ENCODE peak calls at places on chromosomes 4 and X, in nine cellular contexts. R, Q, X, J, G, V, L, F and O are unnamed samples.

GRCh38 chr4:153467154-153467896 is 1.2 kb downstream of the TMEM131L start:
- DNase-seq in F (peak), Q (no peak), V (no peak), G (no peak), X (peak), R (peak), J (no peak), L (no peak), O (no peak)

GRCh38 chrX:123884809-123885408 is 25.1 kb downstream of the XIAP start:
- DNase-seq in Q (peak), X (peak), V (no peak), L (peak), J (no peak), G (no peak), R (no peak), F (peak), O (no peak)

GRCh38 chr4:159047478-159048165 is 55.3 kb upstream of the RAPGEF2 start:
- DNase-seq in G (no peak), R (no peak), V (no peak), J (no peak), F (no peak), L (no peak), Q (peak), X (peak), O (no peak)

GRCh38 chr4:112118742-112119357 is 26.4 kb upstream of the FAM241A start:
- DNase-seq in X (no peak), R (no peak), L (no peak), J (no peak), V (no peak), Q (no peak), G (no peak), F (no peak), O (no peak)

GRCh38 chr4:33948921-33949320 is 2295.4 kb downstream of the ARAP2 start:
- DNase-seq in G (no peak), L (no peak), V (no peak), J (no peak), X (no peak), R (no peak), F (no peak), Q (no peak), O (no peak)

GRCh38 chr4:168153596-168154440 is 61.5 kb downstream of the ANXA10 start:
- DNase-seq in Q (peak), G (peak), L (peak), X (peak), J (peak), F (peak), V (peak), R (peak), O (peak)

GRCh38 chr4:61520688-61521160 is 320.6 kb downstream of the ADGRL3 start:
- DNase-seq in Q (peak), J (no peak), G (no peak), R (no peak), F (no peak), L (no peak), X (no peak), V (no peak), O (no peak)

GRCh38 chrX:2395261-2395850 is 105.4 kb downstream of the DHRSX start:
- DNase-seq in F (no peak), R (no peak), G (no peak), J (no peak), X (no peak), Q (no peak), V (no peak), L (no peak), O (no peak)

GRCh38 chr4:1360423-1361283 is 13.6 kb downstream of the UVSSA start:
- DNase-seq in V (no peak), F (no peak), R (no peak), G (no peak), L (no peak), X (peak), J (peak), Q (peak), O (no peak)

GRCh38 chrX:121308276-121308805 is 260.9 kb downstream of the GLUD2 start:
- DNase-seq in X (peak), R (no peak), Q (peak), J (peak), V (no peak), F (peak), G (peak), L (peak), O (no peak)

GRCh38 chr4:54961357-54961975 is 163.9 kb downstream of the KDR start:
- DNase-seq in J (peak), Q (peak), X (peak), G (no peak), R (no peak), L (no peak), F (peak), V (no peak), O (no peak)

GRCh38 chr4:153963216-153963615 is 174.3 kb upstream of the SFRP2 start:
- DNase-seq in L (no peak), F (no peak), G (no peak), R (no peak), X (no peak), V (no peak), Q (no peak), J (no peak), O (no peak)

GRCh38 chr4:168712316-168712855 is 215.5 kb downstream of the PALLD start:
- DNase-seq in F (no peak), V (no peak), L (no peak), Q (no peak), X (no peak), J (no peak), R (no peak), G (no peak), O (no peak)

GRCh38 chr4:145154573-145154972 is 25.8 kb downstream of the OTUD4 start:
- DNase-seq in X (peak), Q (peak), R (no peak), L (no peak), J (no peak), F (peak), G (no peak), V (no peak), O (no peak)

GRCh38 chrX:108666101-108666500 is 70.3 kb downstream of the IRS4 start:
- DNase-seq in V (no peak), Q (no peak), R (no peak), F (no peak), G (no peak), L (no peak), X (no peak), J (no peak), O (no peak)

GRCh38 chr4:3637326-3638016 is 105.2 kb upstream of the LRPAP1 start:
- DNase-seq in F (no peak), L (no peak), G (no peak), R (no peak), V (no peak), J (no peak), Q (no peak), X (no peak), O (no peak)

GRCh38 chrX:270848-271367 is 10.3 kb upstream of the PLCXD1 start:
- DNase-seq in X (no peak), F (no peak), L (no peak), R (no peak), G (no peak), Q (no peak), V (no peak), J (no peak), O (peak)

GRCh38 chrX:48511561-48511960 is 2.8 kb downstream of the PORCN start:
- DNase-seq in X (peak), R (no peak), F (no peak), L (no peak), V (no peak), J (no peak), Q (no peak), G (no peak), O (no peak)

GRCh38 chr4:10333942-10334341 is 123.3 kb downstream of the ZNF518B start:
- DNase-seq in F (no peak), L (no peak), X (peak), Q (no peak), J (no peak), V (no peak), R (no peak), G (no peak), O (no peak)

GRCh38 chrX:46279925-46280313 is 265.3 kb downstream of the ZNF674 start:
- DNase-seq in J (no peak), X (peak), F (no peak), Q (no peak), V (no peak), R (no peak), G (no peak), L (no peak), O (no peak)

GRCh38 chr4:1470816-1471442 is 64.7 kb upstream of the NKX1-1 start:
- DNase-seq in R (peak), X (no peak), J (no peak), L (no peak), F (no peak), G (no peak), V (no peak), Q (no peak), O (no peak)

GRCh38 chrX:13029341-13029740 is 15.1 kb downstream of the FAM9C start:
- DNase-seq in R (no peak), G (no peak), J (no peak), Q (peak), V (no peak), F (no peak), L (no peak), X (peak), O (no peak)

GRCh38 chr4:124635331-124635730 is 77.2 kb downstream of the ANKRD50 start:
- DNase-seq in G (no peak), V (no peak), R (no peak), Q (no peak), X (no peak), J (no peak), F (no peak), L (no peak), O (no peak)

GRCh38 chr4:145804134-145804533 is 124.2 kb downstream of the C4orf51 start:
- DNase-seq in G (peak), X (peak), V (no peak), L (no peak), J (peak), Q (peak), R (no peak), F (no peak), O (no peak)